ENCODE peak calls at places on chromosomes 11 and 22, in five cellular contexts. R, J, D, C and L are unnamed samples.

GRCh38 chr22:49209452-49210195 is 618.0 kb downstream of the BRD1 start:
- DNase-seq in R (peak), J (no peak), D (no peak), C (peak), L (no peak)

GRCh38 chr22:43343262-43343988 is at the start of gene SCUBE1:
- DNase-seq in R (peak), J (peak), D (peak), C (peak), L (no peak)

GRCh38 chr22:37019309-37020191 is at the start of the genes MPST and TST:
- DNase-seq in R (peak), J (peak), D (peak), C (peak), L (peak)

GRCh38 chr11:121762820-121763219 is 310.1 kb upstream of the SORL1-AS1 start:
- DNase-seq in R (peak), J (no peak), D (no peak), C (peak), L (no peak)

GRCh38 chr22:36644333-36644757 is 59.2 kb downstream of the CACNG2 start:
- DNase-seq in R (no peak), J (peak), D (peak), C (no peak), L (no peak)

GRCh38 chr11:107696140-107696539 is 15.7 kb downstream of the SLN start:
- DNase-seq in R (no peak), J (no peak), D (no peak), C (no peak), L (no peak)

GRCh38 chr11:73795925-73796632 is 8.4 kb downstream of the MRPL48 start:
- DNase-seq in R (no peak), J (no peak), D (no peak), C (peak), L (peak)

GRCh38 chr11:12195773-12196172 is 85.4 kb downstream of the MICAL2 start:
- DNase-seq in R (no peak), J (peak), D (no peak), C (no peak), L (no peak)

GRCh38 chr11:124602193-124602592 is 9.0 kb upstream of the PANX3 start:
- DNase-seq in R (no peak), J (no peak), D (no peak), C (no peak), L (no peak)

GRCh38 chr22:42016111-42016510 is 17.5 kb downstream of the WBP2NL start:
- DNase-seq in R (no peak), J (no peak), D (no peak), C (no peak), L (no peak)

GRCh38 chr22:19743626-19744025 is 17.0 kb upstream of the TBX1 start:
- DNase-seq in R (no peak), J (no peak), D (no peak), C (no peak), L (no peak)

GRCh38 chr11:45041556-45041955 is 90.9 kb upstream of the TP53I11 start:
- DNase-seq in R (peak), J (no peak), D (no peak), C (no peak), L (peak)

GRCh38 chr22:40498454-40499186 is 128.2 kb downstream of the SGSM3 start:
- DNase-seq in R (no peak), J (no peak), D (peak), C (no peak), L (no peak)

GRCh38 chr11:33692013-33692504 is 8.6 kb downstream of the C11orf91 start:
- DNase-seq in R (peak), J (no peak), D (peak), C (peak), L (peak)

GRCh38 chr11:8167796-8168195 is 1.0 kb downstream of the RIC3 start:
- DNase-seq in R (no peak), J (no peak), D (no peak), C (no peak), L (no peak)